ENCODE peak calls at places on chromosomes 6 and 20, in five cellular contexts. S is stimulated activated CD4-positive, alpha-beta T cell treated with anti-CD3 and anti-CD28 coated beads, TNF-alpha, amount 100 ng/mL, for 1 hour; U is putamen; X is amygdala; P is PC-3. Q is an unnamed sample.

GRCh38 chr6:141301779-141302178 is 830.9 kb upstream of the GJE1 start:
- DNase-seq in U (no peak), X (no peak), P (no peak), S (no peak), Q (no peak)

GRCh38 chr6:165823609-165824326 is 160.7 kb upstream of the PDE10A start:
- DNase-seq in U (no peak), X (no peak), P (no peak), S (no peak), Q (no peak)

GRCh38 chr6:134918418-134918961 is 31.4 kb downstream of the ALDH8A1 start:
- DNase-seq in S (no peak), P (no peak), U (no peak), X (no peak), Q (no peak)

GRCh38 chr6:159213401-159213800 is 44.2 kb downstream of the FNDC1 start:
- DNase-seq in P (no peak), S (no peak), U (no peak), X (no peak), Q (no peak)

GRCh38 chr20:57600324-57601210 is 19.7 kb downstream of the ZBP1 start:
- DNase-seq in U (no peak), S (no peak), X (no peak), P (peak), Q (peak)

GRCh38 chr6:159463440-159463839 is 229.6 kb downstream of the SOD2 start:
- DNase-seq in S (no peak), P (no peak), U (no peak), X (no peak), Q (peak)

GRCh38 chr6:51743999-51744398 is 343.4 kb downstream of the PKHD1 start:
- DNase-seq in P (peak), X (no peak), U (no peak), S (no peak), Q (no peak)

GRCh38 chr20:64146301-64146935 is 17.8 kb upstream of the MYT1 start:
- DNase-seq in U (no peak), S (no peak), P (no peak), X (no peak), Q (no peak)

GRCh38 chr6:90907931-90908655 is 321.2 kb upstream of the MAP3K7 start:
- DNase-seq in X (no peak), S (no peak), U (no peak), P (no peak), Q (no peak)

GRCh38 chr6:40743226-40743625 is 156.1 kb upstream of the LRFN2 start:
- DNase-seq in P (no peak), S (no peak), U (no peak), X (no peak), Q (no peak)

GRCh38 chr6:124854338-124854922 is 107.8 kb upstream of the RNF217 start:
- DNase-seq in U (no peak), X (no peak), P (peak), S (no peak), Q (peak)

GRCh38 chr20:24470031-24470781 is 777 bp downstream of the SYNDIG1 start:
- DNase-seq in P (no peak), X (no peak), S (no peak), U (peak), Q (no peak)

GRCh38 chr6:165662671-165663282 is at the start of gene PDE10A:
- DNase-seq in S (no peak), U (no peak), P (no peak), X (no peak), Q (no peak)

GRCh38 chr20:44491635-44492395 is 16.1 kb downstream of the TTPAL start:
- DNase-seq in P (no peak), U (no peak), X (no peak), S (no peak), Q (no peak)

GRCh38 chr20:44961024-44961866 is 1.0 kb upstream of the TOMM34 start:
- DNase-seq in S (no peak), X (no peak), U (no peak), P (peak), Q (peak)

GRCh38 chr20:43853174-43853803 is 61.4 kb upstream of the TOX2 start:
- DNase-seq in S (no peak), X (no peak), P (peak), U (no peak), Q (no peak)

GRCh38 chr6:834879-835278 is 141.9 kb upstream of the EXOC2 start:
- DNase-seq in U (no peak), P (no peak), S (no peak), X (no peak), Q (no peak)

GRCh38 chr6:7590918-7591302 is 912 bp downstream of the SNRNP48 start:
- DNase-seq in P (peak), S (no peak), X (no peak), U (peak), Q (no peak)

GRCh38 chr6:11065436-11066202 is 21.5 kb upstream of the ELOVL2 start:
- DNase-seq in S (no peak), P (no peak), U (no peak), X (no peak), Q (no peak)

GRCh38 chr6:113178349-113178748 is 678.8 kb upstream of the MARCKS start:
- DNase-seq in X (no peak), P (peak), S (no peak), U (no peak), Q (no peak)

GRCh38 chr6:4170297-4170696 is 34.9 kb upstream of the ECI2 start:
- DNase-seq in P (no peak), X (no peak), U (no peak), S (no peak), Q (no peak)

GRCh38 chr20:1618479-1618878 is 1.3 kb downstream of the SIRPB1 start:
- DNase-seq in P (peak), U (no peak), X (no peak), S (no peak), Q (no peak)

GRCh38 chr6:56954389-56955170 is at the start of gene BEND6:
- DNase-seq in P (peak), U (peak), S (no peak), X (peak), Q (peak)

GRCh38 chr6:30646450-30647038 is 389 bp upstream of the C6orf136 start:
- DNase-seq in U (peak), P (no peak), S (peak), X (peak), Q (no peak)

GRCh38 chr6:132934496-132934895 is 120.1 kb downstream of the RPS12 start:
- DNase-seq in U (no peak), P (no peak), X (no peak), S (no peak), Q (no peak)

GRCh38 chr6:45697605-45698004 is 318.1 kb downstream of the CLIC5 start:
- DNase-seq in P (peak), S (no peak), U (no peak), X (no peak), Q (no peak)

GRCh38 chr6:24642061-24642460 is 3.9 kb downstream of the KIAA0319 start:
- DNase-seq in P (no peak), S (no peak), U (no peak), X (no peak), Q (no peak)

GRCh38 chr6:132972254-132972653 is 157.9 kb downstream of the RPS12 start:
- DNase-seq in P (no peak), U (no peak), X (no peak), S (no peak), Q (no peak)

GRCh38 chr20:37343212-37343993 is 2.5 kb upstream of the SRC start:
- DNase-seq in P (peak), S (no peak), U (no peak), X (no peak), Q (peak)